ENCODE peak calls at places on chromosome 15, in six cellular contexts. One of them, this sample, is unnamed.

GRCh38 chr15:89416339-89417183 is 79.8 kb downstream of the RHCG start:
- DNase-seq in epithelial cell of esophagus: peak; percentile 79
- DNase-seq in ascending aorta: no peak
- DNase-seq in tibial artery: no peak
- DNase-seq in AG04450: no peak
- DNase-seq in neural progenitor cell: peak; percentile 90
- DNase-seq in this sample: no peak

GRCh38 chr15:64092075-64092820 is 1.4 kb downstream of the CIAO2A start:
- DNase-seq in epithelial cell of esophagus: no peak
- DNase-seq in ascending aorta: no peak
- DNase-seq in tibial artery: no peak
- DNase-seq in AG04450: no peak
- DNase-seq in neural progenitor cell: no peak
- DNase-seq in this sample: no peak

GRCh38 chr15:70643106-70643782 is 120.1 kb downstream of the UACA start:
- DNase-seq in epithelial cell of esophagus: no peak
- DNase-seq in ascending aorta: no peak
- DNase-seq in tibial artery: no peak
- DNase-seq in AG04450: no peak
- DNase-seq in neural progenitor cell: no peak
- DNase-seq in this sample: no peak

GRCh38 chr15:29676961-29677402 is 145.3 kb downstream of the TJP1 start:
- DNase-seq in epithelial cell of esophagus: peak; percentile 71
- DNase-seq in ascending aorta: peak; percentile 37
- DNase-seq in tibial artery: no peak
- DNase-seq in AG04450: no peak
- DNase-seq in neural progenitor cell: peak; percentile 25
- DNase-seq in this sample: no peak

GRCh38 chr15:20340331-20340811 is 201.2 kb downstream of the GOLGA6L6 start:
- DNase-seq in epithelial cell of esophagus: peak; percentile 35
- DNase-seq in ascending aorta: peak; percentile 82
- DNase-seq in tibial artery: peak; percentile 87
- DNase-seq in AG04450: no peak
- DNase-seq in neural progenitor cell: no peak
- DNase-seq in this sample: no peak

GRCh38 chr15:38028869-38029268 is 94.4 kb downstream of the TMCO5A start:
- DNase-seq in epithelial cell of esophagus: no peak
- DNase-seq in ascending aorta: no peak
- DNase-seq in tibial artery: no peak
- DNase-seq in AG04450: no peak
- DNase-seq in neural progenitor cell: no peak
- DNase-seq in this sample: no peak

GRCh38 chr15:70494861-70495571 is 268.3 kb downstream of the UACA start:
- DNase-seq in epithelial cell of esophagus: peak; percentile 99
- DNase-seq in ascending aorta: no peak
- DNase-seq in tibial artery: no peak
- DNase-seq in AG04450: peak; percentile 82
- DNase-seq in neural progenitor cell: peak; percentile 70
- DNase-seq in this sample: peak; percentile 77

GRCh38 chr15:62413147-62413546 is 248.1 kb upstream of the C2CD4B start:
- DNase-seq in epithelial cell of esophagus: no peak
- DNase-seq in ascending aorta: no peak
- DNase-seq in tibial artery: no peak
- DNase-seq in AG04450: no peak
- DNase-seq in neural progenitor cell: no peak
- DNase-seq in this sample: no peak

GRCh38 chr15:65827065-65827464 is 35.0 kb upstream of the DENND4A start:
- DNase-seq in epithelial cell of esophagus: peak; percentile 18
- DNase-seq in ascending aorta: no peak
- DNase-seq in tibial artery: no peak
- DNase-seq in AG04450: no peak
- DNase-seq in neural progenitor cell: peak; percentile 4
- DNase-seq in this sample: no peak

GRCh38 chr15:29968099-29968892 is 114.5 kb upstream of the GOLGA8J start:
- DNase-seq in epithelial cell of esophagus: peak; percentile 46
- DNase-seq in ascending aorta: no peak
- DNase-seq in tibial artery: no peak
- DNase-seq in AG04450: no peak
- DNase-seq in neural progenitor cell: peak; percentile 68
- DNase-seq in this sample: no peak

GRCh38 chr15:91807122-91807521 is 46.4 kb upstream of the SLCO3A1 start:
- DNase-seq in epithelial cell of esophagus: no peak
- DNase-seq in ascending aorta: no peak
- DNase-seq in tibial artery: no peak
- DNase-seq in AG04450: no peak
- DNase-seq in neural progenitor cell: no peak
- DNase-seq in this sample: no peak

GRCh38 chr15:31128477-31128876 is 27.0 kb upstream of the TRPM1 start:
- DNase-seq in epithelial cell of esophagus: no peak
- DNase-seq in ascending aorta: no peak
- DNase-seq in tibial artery: no peak
- DNase-seq in AG04450: no peak
- DNase-seq in neural progenitor cell: no peak
- DNase-seq in this sample: no peak

GRCh38 chr15:58227706-58228543 is 89.7 kb downstream of the AQP9 start:
- DNase-seq in epithelial cell of esophagus: peak; percentile 85
- DNase-seq in ascending aorta: peak; percentile 83
- DNase-seq in tibial artery: peak; percentile 73
- DNase-seq in AG04450: peak; percentile 63
- DNase-seq in neural progenitor cell: peak; percentile 86
- DNase-seq in this sample: no peak

GRCh38 chr15:89203705-89204273 is 17.6 kb downstream of the RLBP1 start:
- DNase-seq in epithelial cell of esophagus: no peak
- DNase-seq in ascending aorta: no peak
- DNase-seq in tibial artery: no peak
- DNase-seq in AG04450: no peak
- DNase-seq in neural progenitor cell: no peak
- DNase-seq in this sample: no peak

GRCh38 chr15:70503798-70504304 is 259.5 kb downstream of the UACA start:
- DNase-seq in epithelial cell of esophagus: no peak
- DNase-seq in ascending aorta: no peak
- DNase-seq in tibial artery: no peak
- DNase-seq in AG04450: no peak
- DNase-seq in neural progenitor cell: no peak
- DNase-seq in this sample: no peak

GRCh38 chr15:80878242-80878866 is 99.2 kb downstream of the CEMIP start:
- DNase-seq in epithelial cell of esophagus: no peak
- DNase-seq in ascending aorta: no peak
- DNase-seq in tibial artery: no peak
- DNase-seq in AG04450: no peak
- DNase-seq in neural progenitor cell: no peak
- DNase-seq in this sample: no peak

GRCh38 chr15:72970965-72971746 is 81.1 kb upstream of the NEO1 start:
- DNase-seq in epithelial cell of esophagus: peak; percentile 17
- DNase-seq in ascending aorta: no peak
- DNase-seq in tibial artery: no peak
- DNase-seq in AG04450: no peak
- DNase-seq in neural progenitor cell: no peak
- DNase-seq in this sample: no peak

GRCh38 chr15:61201322-61201721 is 27.8 kb downstream of the RORA start:
- DNase-seq in epithelial cell of esophagus: no peak
- DNase-seq in ascending aorta: no peak
- DNase-seq in tibial artery: no peak
- DNase-seq in AG04450: no peak
- DNase-seq in neural progenitor cell: no peak
- DNase-seq in this sample: no peak

GRCh38 chr15:79412429-79412828 is 19.7 kb upstream of the MINAR1 start:
- DNase-seq in epithelial cell of esophagus: no peak
- DNase-seq in ascending aorta: no peak
- DNase-seq in tibial artery: no peak
- DNase-seq in AG04450: no peak
- DNase-seq in neural progenitor cell: no peak
- DNase-seq in this sample: no peak

GRCh38 chr15:70210538-70210937 is 112.8 kb upstream of the TLE3 start:
- DNase-seq in epithelial cell of esophagus: no peak
- DNase-seq in ascending aorta: no peak
- DNase-seq in tibial artery: no peak
- DNase-seq in AG04450: no peak
- DNase-seq in neural progenitor cell: no peak
- DNase-seq in this sample: no peak

GRCh38 chr15:25687689-25688088 is 175.4 kb downstream of the ATP10A start:
- DNase-seq in epithelial cell of esophagus: no peak
- DNase-seq in ascending aorta: peak; percentile 39
- DNase-seq in tibial artery: peak; percentile 54
- DNase-seq in AG04450: no peak
- DNase-seq in neural progenitor cell: no peak
- DNase-seq in this sample: no peak

GRCh38 chr15:78811124-78811824 is at the start of gene ADAMTS7:
- DNase-seq in epithelial cell of esophagus: peak; percentile 53
- DNase-seq in ascending aorta: peak; percentile 86
- DNase-seq in tibial artery: peak; percentile 84
- DNase-seq in AG04450: peak; percentile 32
- DNase-seq in neural progenitor cell: peak; percentile 96
- DNase-seq in this sample: peak; percentile 21

GRCh38 chr15:88529021-88529630 is 17.4 kb downstream of the DET1 start:
- DNase-seq in epithelial cell of esophagus: peak; percentile 57
- DNase-seq in ascending aorta: no peak
- DNase-seq in tibial artery: no peak
- DNase-seq in AG04450: no peak
- DNase-seq in neural progenitor cell: no peak
- DNase-seq in this sample: no peak

GRCh38 chr15:63843901-63844317 is 10.2 kb upstream of the HERC1 start:
- DNase-seq in epithelial cell of esophagus: peak; percentile 57
- DNase-seq in ascending aorta: no peak
- DNase-seq in tibial artery: no peak
- DNase-seq in AG04450: no peak
- DNase-seq in neural progenitor cell: no peak
- DNase-seq in this sample: no peak

GRCh38 chr15:48021336-48022086 is 99.3 kb upstream of the SLC24A5 start:
- DNase-seq in epithelial cell of esophagus: peak; percentile 80
- DNase-seq in ascending aorta: no peak
- DNase-seq in tibial artery: no peak
- DNase-seq in AG04450: no peak
- DNase-seq in neural progenitor cell: no peak
- DNase-seq in this sample: peak; percentile 50

GRCh38 chr15:29345549-29346525 is 76.2 kb upstream of the NSMCE3 start:
- DNase-seq in epithelial cell of esophagus: no peak
- DNase-seq in ascending aorta: no peak
- DNase-seq in tibial artery: no peak
- DNase-seq in AG04450: no peak
- DNase-seq in neural progenitor cell: peak; percentile 70
- DNase-seq in this sample: no peak

GRCh38 chr15:28955686-28956421 is 70.1 kb downstream of the APBA2 start:
- DNase-seq in epithelial cell of esophagus: no peak
- DNase-seq in ascending aorta: peak; percentile 35
- DNase-seq in tibial artery: no peak
- DNase-seq in AG04450: no peak
- DNase-seq in neural progenitor cell: no peak
- DNase-seq in this sample: no peak

GRCh38 chr15:41695750-41696436 is 35.7 kb downstream of the MGA start:
- DNase-seq in epithelial cell of esophagus: peak; percentile 29
- DNase-seq in ascending aorta: no peak
- DNase-seq in tibial artery: no peak
- DNase-seq in AG04450: peak; percentile 16
- DNase-seq in neural progenitor cell: no peak
- DNase-seq in this sample: no peak

GRCh38 chr15:90647326-90647725 is 69.8 kb upstream of the BLM start:
- DNase-seq in epithelial cell of esophagus: no peak
- DNase-seq in ascending aorta: no peak
- DNase-seq in tibial artery: no peak
- DNase-seq in AG04450: no peak
- DNase-seq in neural progenitor cell: no peak
- DNase-seq in this sample: no peak

GRCh38 chr15:63063877-63064409 is 21.4 kb downstream of the TPM1 start:
- DNase-seq in epithelial cell of esophagus: no peak
- DNase-seq in ascending aorta: no peak
- DNase-seq in tibial artery: no peak
- DNase-seq in AG04450: no peak
- DNase-seq in neural progenitor cell: no peak
- DNase-seq in this sample: no peak

GRCh38 chr15:88257311-88257901 is 867 bp upstream of the NTRK3 start:
- DNase-seq in epithelial cell of esophagus: no peak
- DNase-seq in ascending aorta: no peak
- DNase-seq in tibial artery: no peak
- DNase-seq in AG04450: no peak
- DNase-seq in neural progenitor cell: peak; percentile 45
- DNase-seq in this sample: no peak

GRCh38 chr15:84819791-84820190 is 2.6 kb downstream of the ALPK3 start:
- DNase-seq in epithelial cell of esophagus: no peak
- DNase-seq in ascending aorta: no peak
- DNase-seq in tibial artery: peak; percentile 52
- DNase-seq in AG04450: no peak
- DNase-seq in neural progenitor cell: no peak
- DNase-seq in this sample: no peak
- H3K4me3 ChIP-seq in epithelial cell of esophagus: no peak overlapping the region
- H3K4me3 ChIP-seq in ascending aorta: peak overlapping the region; percentile 67
- H3K4me3 ChIP-seq in tibial artery: peak overlapping the region; percentile 58
- H3K4me3 ChIP-seq in AG04450: no peak overlapping the region
- H3K4me3 ChIP-seq in neural progenitor cell: no peak overlapping the region
- H3K4me3 ChIP-seq in this sample: no peak overlapping the region

GRCh38 chr15:99410477-99410876 is 155.3 kb upstream of the MEF2A start:
- DNase-seq in epithelial cell of esophagus: no peak
- DNase-seq in ascending aorta: no peak
- DNase-seq in tibial artery: no peak
- DNase-seq in AG04450: no peak
- DNase-seq in neural progenitor cell: no peak
- DNase-seq in this sample: no peak
- TF ChIP-seq CTCF in epithelial cell of esophagus: no peak
- TF ChIP-seq CTCF in ascending aorta: no peak
- TF ChIP-seq CTCF in tibial artery: no peak
- TF ChIP-seq CTCF in AG04450: no peak
- TF ChIP-seq CTCF in neural progenitor cell: no peak
- TF ChIP-seq CTCF in this sample: no peak

GRCh38 chr15:75198560-75199346 is 2.9 kb upstream of the C15orf39 start:
- DNase-seq in epithelial cell of esophagus: peak; percentile 37
- DNase-seq in ascending aorta: no peak
- DNase-seq in tibial artery: no peak
- DNase-seq in AG04450: no peak
- DNase-seq in neural progenitor cell: peak; percentile 36
- DNase-seq in this sample: no peak
- H3K4me3 ChIP-seq in epithelial cell of esophagus: no peak overlapping the region
- H3K4me3 ChIP-seq in ascending aorta: no peak overlapping the region
- H3K4me3 ChIP-seq in tibial artery: no peak overlapping the region
- H3K4me3 ChIP-seq in AG04450: no peak overlapping the region
- H3K4me3 ChIP-seq in neural progenitor cell: no peak overlapping the region
- H3K4me3 ChIP-seq in this sample: no peak overlapping the region

DNA sequence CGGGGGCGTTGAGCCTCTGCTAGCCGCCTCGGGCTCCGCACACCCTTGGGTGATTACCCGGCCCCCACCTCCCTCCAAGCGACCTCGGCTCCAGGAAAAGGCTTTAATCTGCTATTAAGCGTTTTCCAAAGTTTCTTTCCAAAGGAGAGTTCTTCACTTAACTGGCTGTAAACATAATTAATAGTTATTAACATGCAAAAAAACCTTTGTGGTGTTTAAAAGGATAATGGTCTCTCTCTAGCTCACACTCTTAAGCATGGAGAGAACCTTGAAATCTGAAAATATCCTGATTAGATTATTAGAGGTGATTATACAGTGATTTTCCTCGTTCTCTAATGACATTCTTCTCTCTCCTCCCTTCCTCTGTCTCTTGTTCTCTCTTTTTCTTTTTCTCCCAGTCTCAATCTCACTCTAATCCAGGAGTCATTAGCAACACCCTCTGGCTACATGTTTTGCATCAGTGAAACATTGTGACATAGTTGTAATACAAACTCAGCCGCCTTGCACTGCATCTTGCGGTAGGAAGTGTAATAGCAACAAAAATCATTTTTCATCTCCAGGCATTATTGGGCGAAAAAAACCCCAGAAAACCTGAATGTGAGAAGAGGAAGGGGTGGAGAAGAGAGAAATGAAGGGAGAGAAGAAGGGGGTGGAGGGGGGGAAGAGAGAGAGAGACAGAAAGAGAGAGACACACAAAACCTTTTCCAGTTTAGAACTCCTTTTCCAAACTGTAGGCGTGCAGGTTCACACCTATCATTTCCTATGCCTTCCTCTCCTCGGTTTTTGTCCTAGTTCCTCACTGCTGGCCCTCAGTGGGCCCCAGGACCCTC is 24.4 kb downstream of the NR2F2 start:
- DNase-seq in epithelial cell of esophagus: peak; percentile 87
- DNase-seq in ascending aorta: no peak
- DNase-seq in tibial artery: no peak
- DNase-seq in AG04450: no peak
- DNase-seq in neural progenitor cell: peak; percentile 31
- DNase-seq in this sample: no peak
- TF ChIP-seq CTCF in epithelial cell of esophagus: peak; percentile 67
- TF ChIP-seq CTCF in ascending aorta: peak; percentile 45
- TF ChIP-seq CTCF in tibial artery: peak; percentile 51
- TF ChIP-seq CTCF in AG04450: peak; percentile 50
- TF ChIP-seq CTCF in neural progenitor cell: peak; percentile 20
- TF ChIP-seq CTCF in this sample: no peak